ENCODE peak calls at places on chromosomes 5 and 9, in seven cellular contexts. Y is vagina; N is sigmoid colon; A is A549; G is T-cell; R is iris pigment epithelial cell; J is stimulated activated CD4-positive, alpha-beta T cell treated with anti-CD3 and anti-CD28 coated beads, Interleukin-1b, Interleukin-23, amount 100 ng/mL, for 1 hour. X is an unnamed sample.

GRCh38 chr5:147427784-147428401 is 82.0 kb downstream of the DPYSL3 start:
- DNase-seq in Y (no peak), N (no peak), A (no peak), G (no peak), R (peak; percentile 76), J (no peak), X (peak; percentile 14)

GRCh38 chr5:173035904-173036707 is 20.0 kb upstream of the CREBRF start:
- DNase-seq in Y (no peak), N (no peak), A (no peak), G (no peak), R (no peak), J (no peak), X (peak; percentile 59)

GRCh38 chr5:132771559-132771998 is 5.5 kb downstream of the SEPTIN8 start:
- DNase-seq in Y (no peak), N (peak; percentile 81), A (no peak), G (no peak), R (peak; percentile 54), J (no peak), X (peak; percentile 64)

GRCh38 chr5:17304282-17304681 is 86.9 kb downstream of the BASP1 start:
- DNase-seq in Y (no peak), N (no peak), A (peak; percentile 41), G (no peak), R (peak; percentile 73), J (no peak), X (peak; percentile 20)

GRCh38 chr9:22045423-22045822 is 36.3 kb upstream of the CDKN2B start:
- DNase-seq in Y (no peak), N (no peak), A (no peak), G (no peak), R (no peak), J (no peak), X (peak; percentile 30)

GRCh38 chr5:16806691-16807433 is 129.2 kb downstream of the MYO10 start:
- DNase-seq in Y (no peak), N (no peak), A (no peak), G (no peak), R (no peak), J (no peak), X (no peak)

GRCh38 chr5:65927497-65928340 is 1.3 kb downstream of the ERBIN start:
- DNase-seq in Y (no peak), N (no peak), A (peak; percentile 52), G (no peak), R (peak; percentile 82), J (no peak), X (peak; percentile 77)

GRCh38 chr9:115015018-115015635 is 84.7 kb upstream of the TNFSF8 start:
- DNase-seq in Y (no peak), N (no peak), A (peak; percentile 78), G (no peak), R (peak; percentile 22), J (no peak), X (peak; percentile 66)

GRCh38 chr9:5499889-5500398 is 10.4 kb upstream of the PDCD1LG2 start:
- DNase-seq in Y (no peak), N (no peak), A (no peak), G (no peak), R (peak; percentile 68), J (no peak), X (peak; percentile 99)

GRCh38 chr9:126397056-126397455 is 70.4 kb downstream of the MVB12B start:
- DNase-seq in Y (no peak), N (no peak), A (peak; percentile 10), G (peak; percentile 76), R (no peak), J (no peak), X (no peak)

GRCh38 chr5:74534397-74535129 is 106.0 kb downstream of the ENC1 start:
- DNase-seq in Y (no peak), N (no peak), A (no peak), G (no peak), R (no peak), J (no peak), X (no peak)

GRCh38 chr9:94867842-94868312 is 141.4 kb downstream of the AOPEP start:
- DNase-seq in Y (no peak), N (no peak), A (peak; percentile 51), G (no peak), R (peak; percentile 98), J (no peak), X (peak; percentile 71)

GRCh38 chr9:134069536-134070399 is 1.9 kb upstream of the BRD3 start:
- DNase-seq in Y (no peak), N (no peak), A (no peak), G (no peak), R (no peak), J (no peak), X (no peak)

GRCh38 chr5:174327317-174327864 is 281.9 kb downstream of the NSG2 start:
- DNase-seq in Y (no peak), N (no peak), A (peak; percentile 83), G (no peak), R (peak; percentile 61), J (peak; percentile 2), X (peak; percentile 70)

GRCh38 chr5:83340511-83340918 is 131.0 kb upstream of the VCAN start:
- DNase-seq in Y (no peak), N (no peak), A (no peak), G (no peak), R (no peak), J (no peak), X (no peak)

GRCh38 chr9:76521244-76521673 is 62.3 kb downstream of the GCNT1 start:
- DNase-seq in Y (no peak), N (no peak), A (no peak), G (no peak), R (no peak), J (no peak), X (no peak)

GRCh38 chr5:148343603-148344230 is 8.4 kb downstream of the SPINK9 start:
- DNase-seq in Y (no peak), N (no peak), A (no peak), G (no peak), R (no peak), J (no peak), X (no peak)

GRCh38 chr9:113462781-113463286 is 693 bp upstream of the RGS3 start:
- DNase-seq in Y (no peak), N (peak; percentile 61), A (no peak), G (no peak), R (no peak), J (no peak), X (no peak)

GRCh38 chr5:36613241-36613640 is 6.8 kb downstream of the SLC1A3 start:
- DNase-seq in Y (no peak), N (no peak), A (no peak), G (no peak), R (no peak), J (no peak), X (no peak)